ENCODE peak calls at places on chromosomes 7 and 10, in seven cellular contexts. K is HCT116; C is naive thymus-derived CD4-positive, alpha-beta T cell; O is central memory CD8-positive, alpha-beta T cell; L is activated T-helper 17 cell treated with anti-CD3 and anti-CD28 coated beads, Interleukin-2, amount 50 U/mL, for 72 hours; X is Panc1; G is activated T-cell treated with anti-CD3 and anti-CD28 coated beads, Interleukin-2, amount 50 U/mL, for 4 hours. T is an unnamed sample.

GRCh38 chr10:132470306-132471124 is 67.1 kb upstream of the INPP5A start:
- ATAC-seq in K (no peak), C (no peak), O (no peak), L (peak), X (no peak), G (peak), T (peak)

GRCh38 chr7:12814107-12814506 is 126.7 kb downstream of the ARL4A start:
- ATAC-seq in K (no peak), C (no peak), O (no peak), L (no peak), X (no peak), G (no peak), T (no peak)

GRCh38 chr7:99229234-99229633 is 21.3 kb upstream of the KPNA7 start:
- ATAC-seq in K (no peak), C (no peak), O (no peak), L (no peak), X (no peak), G (no peak), T (no peak)

GRCh38 chr7:107579546-107579880 is 533 bp upstream of the BCAP29 start:
- ATAC-seq in K (peak), C (no peak), O (no peak), L (peak), X (peak), G (no peak), T (no peak)

GRCh38 chr10:29702288-29703164 is 67.8 kb upstream of the SVIL start:
- ATAC-seq in K (no peak), C (peak), O (peak), L (peak), X (peak), G (peak), T (no peak)

GRCh38 chr10:1488970-1489548 is 248.3 kb downstream of the ADARB2 start:
- ATAC-seq in K (no peak), C (peak), O (peak), L (no peak), X (no peak), G (no peak), T (no peak)

GRCh38 chr7:52107355-52107754 is 790.7 kb upstream of the COBL start:
- ATAC-seq in K (no peak), C (no peak), O (no peak), L (no peak), X (no peak), G (no peak), T (no peak)

GRCh38 chr10:48516878-48517277 is 88.0 kb downstream of the ARHGAP22 start:
- ATAC-seq in K (no peak), C (no peak), O (no peak), L (no peak), X (no peak), G (no peak), T (no peak)

GRCh38 chr10:100902622-100903021 is 10.1 kb upstream of the SLF2 start:
- ATAC-seq in K (no peak), C (no peak), O (no peak), L (no peak), X (no peak), G (no peak), T (no peak)

GRCh38 chr10:28118985-28119628 is 120.2 kb upstream of the ODAD2 start:
- ATAC-seq in K (peak), C (no peak), O (no peak), L (no peak), X (no peak), G (no peak), T (no peak)

GRCh38 chr10:62658516-62658915 is 146.0 kb upstream of the ADO start:
- ATAC-seq in K (no peak), C (no peak), O (no peak), L (no peak), X (no peak), G (no peak), T (no peak)